ENCODE peak calls at places on chromosomes 11 and 22, in five cellular contexts. One of them, this sample, is unnamed.

GRCh38 chr22:42114721-42115120 is 15.9 kb downstream of the CYP2D6 start:
- DNase-seq in stimulated activated naive B cell treated with anti-CD40 and anti-IgM and Interleukin-4, amounts not matched to agents 10 μg/mL and 1 μg/mL and 100 μg/mL, for 72 hours: no peak
- DNase-seq in activated CD4-positive, alpha-beta T cell treated with anti-CD3 and anti-CD28 coated beads, Interleukin-2, amount 10 ng/mL, durations not matched to agents 24 days and 14 days: no peak
- DNase-seq in substantia nigra: no peak
- DNase-seq in NCI-H1105: no peak
- DNase-seq in this sample: no peak

GRCh38 chr11:122422707-122423106 is 232.8 kb upstream of the UBASH3B start:
- DNase-seq in NCI-H1105: no peak
- DNase-seq in stimulated activated naive B cell treated with anti-CD40 and anti-IgM and Interleukin-4, amounts not matched to agents 10 μg/mL and 1 μg/mL and 100 μg/mL, for 72 hours: no peak
- DNase-seq in activated CD4-positive, alpha-beta T cell treated with anti-CD3 and anti-CD28 coated beads, Interleukin-2, amount 10 ng/mL, durations not matched to agents 24 days and 14 days: no peak
- DNase-seq in substantia nigra: no peak
- DNase-seq in this sample: no peak

GRCh38 chr11:112563808-112564207 is 303.1 kb upstream of the PLET1 start:
- DNase-seq in substantia nigra: no peak
- DNase-seq in activated CD4-positive, alpha-beta T cell treated with anti-CD3 and anti-CD28 coated beads, Interleukin-2, amount 10 ng/mL, durations not matched to agents 24 days and 14 days: no peak
- DNase-seq in stimulated activated naive B cell treated with anti-CD40 and anti-IgM and Interleukin-4, amounts not matched to agents 10 μg/mL and 1 μg/mL and 100 μg/mL, for 72 hours: no peak
- DNase-seq in NCI-H1105: no peak
- DNase-seq in this sample: no peak

GRCh38 chr11:67372993-67373915 is at the start of gene CLCF1:
- DNase-seq in NCI-H1105: peak; percentile 12
- DNase-seq in stimulated activated naive B cell treated with anti-CD40 and anti-IgM and Interleukin-4, amounts not matched to agents 10 μg/mL and 1 μg/mL and 100 μg/mL, for 72 hours: peak; percentile 72
- DNase-seq in activated CD4-positive, alpha-beta T cell treated with anti-CD3 and anti-CD28 coated beads, Interleukin-2, amount 10 ng/mL, durations not matched to agents 24 days and 14 days: peak; percentile 82
- DNase-seq in substantia nigra: no peak
- DNase-seq in this sample: peak; percentile 76

GRCh38 chr11:5339771-5340322 is 3.5 kb downstream of the OR51B5 start:
- DNase-seq in activated CD4-positive, alpha-beta T cell treated with anti-CD3 and anti-CD28 coated beads, Interleukin-2, amount 10 ng/mL, durations not matched to agents 24 days and 14 days: no peak
- DNase-seq in substantia nigra: no peak
- DNase-seq in NCI-H1105: no peak
- DNase-seq in stimulated activated naive B cell treated with anti-CD40 and anti-IgM and Interleukin-4, amounts not matched to agents 10 μg/mL and 1 μg/mL and 100 μg/mL, for 72 hours: no peak
- DNase-seq in this sample: no peak

GRCh38 chr22:43600265-43600664 is 188.5 kb downstream of the MPPED1 start:
- DNase-seq in stimulated activated naive B cell treated with anti-CD40 and anti-IgM and Interleukin-4, amounts not matched to agents 10 μg/mL and 1 μg/mL and 100 μg/mL, for 72 hours: no peak
- DNase-seq in activated CD4-positive, alpha-beta T cell treated with anti-CD3 and anti-CD28 coated beads, Interleukin-2, amount 10 ng/mL, durations not matched to agents 24 days and 14 days: no peak
- DNase-seq in substantia nigra: no peak
- DNase-seq in NCI-H1105: no peak
- DNase-seq in this sample: no peak

GRCh38 chr11:64765841-64766682 is 6.3 kb upstream of the PYGM start:
- DNase-seq in NCI-H1105: no peak
- DNase-seq in activated CD4-positive, alpha-beta T cell treated with anti-CD3 and anti-CD28 coated beads, Interleukin-2, amount 10 ng/mL, durations not matched to agents 24 days and 14 days: no peak
- DNase-seq in stimulated activated naive B cell treated with anti-CD40 and anti-IgM and Interleukin-4, amounts not matched to agents 10 μg/mL and 1 μg/mL and 100 μg/mL, for 72 hours: no peak
- DNase-seq in substantia nigra: no peak
- DNase-seq in this sample: no peak

GRCh38 chr11:30143098-30143705 is 87.6 kb upstream of the FSHB start:
- DNase-seq in activated CD4-positive, alpha-beta T cell treated with anti-CD3 and anti-CD28 coated beads, Interleukin-2, amount 10 ng/mL, durations not matched to agents 24 days and 14 days: peak; percentile 69
- DNase-seq in NCI-H1105: no peak
- DNase-seq in substantia nigra: no peak
- DNase-seq in stimulated activated naive B cell treated with anti-CD40 and anti-IgM and Interleukin-4, amounts not matched to agents 10 μg/mL and 1 μg/mL and 100 μg/mL, for 72 hours: no peak
- DNase-seq in this sample: no peak

GRCh38 chr11:94922675-94923347 is 50.5 kb downstream of the CWC15 start:
- DNase-seq in stimulated activated naive B cell treated with anti-CD40 and anti-IgM and Interleukin-4, amounts not matched to agents 10 μg/mL and 1 μg/mL and 100 μg/mL, for 72 hours: no peak
- DNase-seq in activated CD4-positive, alpha-beta T cell treated with anti-CD3 and anti-CD28 coated beads, Interleukin-2, amount 10 ng/mL, durations not matched to agents 24 days and 14 days: no peak
- DNase-seq in substantia nigra: no peak
- DNase-seq in NCI-H1105: no peak
- DNase-seq in this sample: no peak

GRCh38 chr11:64036081-64037026 is 623 bp downstream of the FLRT1 start:
- DNase-seq in substantia nigra: no peak
- DNase-seq in NCI-H1105: peak; percentile 37
- DNase-seq in activated CD4-positive, alpha-beta T cell treated with anti-CD3 and anti-CD28 coated beads, Interleukin-2, amount 10 ng/mL, durations not matched to agents 24 days and 14 days: no peak
- DNase-seq in stimulated activated naive B cell treated with anti-CD40 and anti-IgM and Interleukin-4, amounts not matched to agents 10 μg/mL and 1 μg/mL and 100 μg/mL, for 72 hours: no peak
- DNase-seq in this sample: peak; percentile 76

GRCh38 chr22:41302016-41302767 is 867 bp downstream of the ZC3H7B start:
- DNase-seq in NCI-H1105: no peak
- DNase-seq in stimulated activated naive B cell treated with anti-CD40 and anti-IgM and Interleukin-4, amounts not matched to agents 10 μg/mL and 1 μg/mL and 100 μg/mL, for 72 hours: peak; percentile 5
- DNase-seq in activated CD4-positive, alpha-beta T cell treated with anti-CD3 and anti-CD28 coated beads, Interleukin-2, amount 10 ng/mL, durations not matched to agents 24 days and 14 days: peak; percentile 66
- DNase-seq in substantia nigra: no peak
- DNase-seq in this sample: peak; percentile 14

GRCh38 chr11:72038491-72038890 is 39.8 kb downstream of the IL18BP start:
- DNase-seq in substantia nigra: no peak
- DNase-seq in stimulated activated naive B cell treated with anti-CD40 and anti-IgM and Interleukin-4, amounts not matched to agents 10 μg/mL and 1 μg/mL and 100 μg/mL, for 72 hours: no peak
- DNase-seq in NCI-H1105: peak; percentile 34
- DNase-seq in activated CD4-positive, alpha-beta T cell treated with anti-CD3 and anti-CD28 coated beads, Interleukin-2, amount 10 ng/mL, durations not matched to agents 24 days and 14 days: no peak
- DNase-seq in this sample: peak; percentile 47